ENCODE peak calls at places on chromosomes 12 and 14, in five cellular contexts. One of them, this sample, is unnamed.

GRCh38 chr12:59491877-59492276 is 104.0 kb upstream of the SLC16A7 start:
- DNase-seq in heart left ventricle: no peak
- DNase-seq in right lobe of liver: no peak
- DNase-seq in astrocyte of the spinal cord: no peak
- DNase-seq in transverse colon: no peak
- DNase-seq in this sample: no peak

GRCh38 chr12:62683724-62684501 is 217.3 kb downstream of the MON2 start:
- DNase-seq in right lobe of liver: no peak
- DNase-seq in transverse colon: peak; percentile 17
- DNase-seq in astrocyte of the spinal cord: peak; percentile 63
- DNase-seq in heart left ventricle: peak; percentile 65
- DNase-seq in this sample: no peak

GRCh38 chr12:80551897-80552296 is 107.9 kb downstream of the PTPRQ start:
- DNase-seq in right lobe of liver: no peak
- DNase-seq in transverse colon: no peak
- DNase-seq in heart left ventricle: no peak
- DNase-seq in astrocyte of the spinal cord: peak; percentile 98
- DNase-seq in this sample: peak; percentile 91

GRCh38 chr12:110316861-110317260 is 35.8 kb downstream of the ATP2A2 start:
- DNase-seq in transverse colon: no peak
- DNase-seq in heart left ventricle: no peak
- DNase-seq in right lobe of liver: no peak
- DNase-seq in astrocyte of the spinal cord: peak; percentile 77
- DNase-seq in this sample: peak; percentile 38

GRCh38 chr14:44791730-44792129 is 170.0 kb downstream of the KLHL28 start:
- DNase-seq in astrocyte of the spinal cord: no peak
- DNase-seq in heart left ventricle: no peak
- DNase-seq in right lobe of liver: no peak
- DNase-seq in transverse colon: no peak
- DNase-seq in this sample: no peak

GRCh38 chr12:124764451-124764850 is 99.2 kb downstream of the SCARB1 start:
- DNase-seq in transverse colon: peak; percentile 52
- DNase-seq in astrocyte of the spinal cord: peak; percentile 84
- DNase-seq in right lobe of liver: no peak
- DNase-seq in heart left ventricle: no peak
- DNase-seq in this sample: peak; percentile 62

GRCh38 chr12:105445261-105446015 is 114.9 kb downstream of the C12orf75 start:
- DNase-seq in astrocyte of the spinal cord: peak; percentile 41
- DNase-seq in transverse colon: no peak
- DNase-seq in heart left ventricle: no peak
- DNase-seq in right lobe of liver: no peak
- DNase-seq in this sample: no peak

GRCh38 chr14:61948376-61948775 is 186.2 kb downstream of the SNAPC1 start:
- DNase-seq in heart left ventricle: no peak
- DNase-seq in astrocyte of the spinal cord: no peak
- DNase-seq in right lobe of liver: no peak
- DNase-seq in transverse colon: no peak
- DNase-seq in this sample: no peak

GRCh38 chr14:37550511-37550910 is 44.5 kb downstream of the FOXA1 start:
- DNase-seq in astrocyte of the spinal cord: peak; percentile 80
- DNase-seq in heart left ventricle: no peak
- DNase-seq in right lobe of liver: no peak
- DNase-seq in transverse colon: no peak
- DNase-seq in this sample: no peak

GRCh38 chr14:85601246-85601645 is 71.3 kb downstream of the FLRT2 start:
- DNase-seq in astrocyte of the spinal cord: no peak
- DNase-seq in transverse colon: no peak
- DNase-seq in heart left ventricle: no peak
- DNase-seq in right lobe of liver: no peak
- DNase-seq in this sample: no peak

GRCh38 chr12:127214196-127214595 is 1052.8 kb upstream of the TMEM132C start:
- DNase-seq in transverse colon: no peak
- DNase-seq in right lobe of liver: no peak
- DNase-seq in astrocyte of the spinal cord: no peak
- DNase-seq in heart left ventricle: no peak
- DNase-seq in this sample: no peak

GRCh38 chr12:105272152-105272551 is 36.2 kb upstream of the APPL2 start:
- DNase-seq in astrocyte of the spinal cord: no peak
- DNase-seq in transverse colon: no peak
- DNase-seq in right lobe of liver: no peak
- DNase-seq in heart left ventricle: no peak
- DNase-seq in this sample: no peak

GRCh38 chr12:109464642-109465351 is 12.3 kb downstream of the KCTD10 start:
- DNase-seq in astrocyte of the spinal cord: no peak
- DNase-seq in right lobe of liver: no peak
- DNase-seq in heart left ventricle: no peak
- DNase-seq in transverse colon: no peak
- DNase-seq in this sample: peak; percentile 34

GRCh38 chr12:104974626-104975290 is 11.4 kb upstream of the NOPCHAP1 start:
- DNase-seq in right lobe of liver: no peak
- DNase-seq in transverse colon: peak; percentile 40
- DNase-seq in astrocyte of the spinal cord: no peak
- DNase-seq in heart left ventricle: no peak
- DNase-seq in this sample: peak; percentile 71

GRCh38 chr12:128791395-128792322 is 32.1 kb downstream of the SLC15A4 start:
- DNase-seq in transverse colon: peak; percentile 23
- DNase-seq in astrocyte of the spinal cord: no peak
- DNase-seq in heart left ventricle: no peak
- DNase-seq in right lobe of liver: no peak
- DNase-seq in this sample: no peak

GRCh38 chr12:113800201-113800600 is 165.9 kb downstream of the RBM19 start:
- DNase-seq in transverse colon: no peak
- DNase-seq in right lobe of liver: no peak
- DNase-seq in astrocyte of the spinal cord: no peak
- DNase-seq in heart left ventricle: no peak
- DNase-seq in this sample: no peak

GRCh38 chr14:54854181-54854580 is 48.4 kb downstream of the GCH1 start:
- DNase-seq in transverse colon: no peak
- DNase-seq in astrocyte of the spinal cord: no peak
- DNase-seq in right lobe of liver: no peak
- DNase-seq in heart left ventricle: no peak
- DNase-seq in this sample: no peak

GRCh38 chr14:69708586-69709169 is 58.3 kb upstream of the SRSF5 start:
- DNase-seq in transverse colon: peak; percentile 29
- DNase-seq in right lobe of liver: no peak
- DNase-seq in astrocyte of the spinal cord: no peak
- DNase-seq in heart left ventricle: no peak
- DNase-seq in this sample: peak; percentile 19
- TF ChIP-seq CTCF in transverse colon: peak; percentile 40
- TF ChIP-seq CTCF in right lobe of liver: peak; percentile 21
- TF ChIP-seq CTCF in astrocyte of the spinal cord: peak; percentile 48
- TF ChIP-seq CTCF in heart left ventricle: peak; percentile 14
- TF ChIP-seq CTCF in this sample: no peak

GRCh38 chr12:95857151-95857550 is 1.6 kb upstream of the SNRPF start:
- DNase-seq in transverse colon: no peak
- DNase-seq in astrocyte of the spinal cord: no peak
- DNase-seq in right lobe of liver: no peak
- DNase-seq in heart left ventricle: no peak
- DNase-seq in this sample: no peak

GRCh38 chr12:95857799-95858198 is 953 bp upstream of the SNRPF start:
- DNase-seq in heart left ventricle: no peak
- DNase-seq in astrocyte of the spinal cord: no peak
- DNase-seq in transverse colon: no peak
- DNase-seq in right lobe of liver: no peak
- DNase-seq in this sample: no peak

GRCh38 chr12:95859344-95859816 is 628 bp downstream of the SNRPF start:
- DNase-seq in transverse colon: no peak
- DNase-seq in astrocyte of the spinal cord: peak; percentile 39
- DNase-seq in right lobe of liver: no peak
- DNase-seq in heart left ventricle: no peak
- DNase-seq in this sample: peak; percentile 41

GRCh38 chr12:95859947-95860850 is 1.4 kb downstream of the SNRPF start:
- DNase-seq in astrocyte of the spinal cord: no peak
- DNase-seq in transverse colon: no peak
- DNase-seq in right lobe of liver: no peak
- DNase-seq in heart left ventricle: no peak
- DNase-seq in this sample: no peak

DNA sequence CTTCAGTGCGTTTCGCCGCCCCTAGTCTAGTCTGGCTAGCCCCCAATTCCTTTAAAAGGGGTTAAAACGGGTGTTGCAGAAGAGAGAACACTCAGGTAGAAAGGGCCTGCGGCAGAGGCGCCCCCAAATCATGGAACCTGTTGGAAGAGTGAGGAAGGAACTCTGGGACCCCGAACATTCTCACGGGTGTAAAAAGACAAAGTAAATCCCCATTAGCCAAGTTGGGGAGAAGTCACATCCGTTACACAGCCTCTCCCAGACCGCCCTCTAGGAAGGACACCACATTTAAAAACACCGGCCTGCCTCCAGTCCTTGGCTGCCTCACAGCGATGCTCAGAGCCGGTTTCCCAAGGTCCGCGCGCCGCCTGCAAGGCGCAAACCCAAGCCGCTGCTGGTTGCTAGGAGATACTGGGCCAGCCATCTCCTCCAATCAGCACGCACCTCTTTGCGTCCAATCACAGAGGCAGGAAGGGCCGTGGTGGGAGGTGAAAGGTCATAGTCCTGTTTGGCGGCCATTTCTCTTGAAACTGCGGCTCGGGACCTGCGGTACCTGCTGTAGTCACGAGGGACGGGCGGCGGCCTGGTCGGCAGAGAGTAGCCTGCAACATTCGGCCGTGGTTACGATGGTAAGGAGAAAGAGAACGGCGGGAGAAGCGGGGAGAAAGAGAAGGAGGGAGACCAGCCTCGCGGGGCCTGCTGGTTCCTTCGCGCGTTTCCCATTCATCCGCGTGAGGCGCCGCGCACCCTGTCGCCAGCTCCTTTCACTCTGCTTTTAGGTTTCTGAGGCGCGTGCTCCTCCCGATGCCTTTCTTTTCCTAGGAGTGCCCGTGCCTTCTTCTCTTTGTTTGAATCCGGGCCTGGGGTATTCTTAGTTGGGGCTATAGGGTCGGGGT is at the start of gene SNRPF:
- DNase-seq in astrocyte of the spinal cord: peak; percentile 97
- DNase-seq in transverse colon: peak; percentile 97
- DNase-seq in heart left ventricle: peak; percentile 95
- DNase-seq in right lobe of liver: peak; percentile 91
- DNase-seq in this sample: peak; percentile 98
- TF ChIP-seq CTCF in astrocyte of the spinal cord: no peak
- TF ChIP-seq CTCF in transverse colon: peak; percentile 38
- TF ChIP-seq CTCF in heart left ventricle: peak; percentile 17
- TF ChIP-seq CTCF in right lobe of liver: no peak
- TF ChIP-seq CTCF in this sample: no peak

DNA sequence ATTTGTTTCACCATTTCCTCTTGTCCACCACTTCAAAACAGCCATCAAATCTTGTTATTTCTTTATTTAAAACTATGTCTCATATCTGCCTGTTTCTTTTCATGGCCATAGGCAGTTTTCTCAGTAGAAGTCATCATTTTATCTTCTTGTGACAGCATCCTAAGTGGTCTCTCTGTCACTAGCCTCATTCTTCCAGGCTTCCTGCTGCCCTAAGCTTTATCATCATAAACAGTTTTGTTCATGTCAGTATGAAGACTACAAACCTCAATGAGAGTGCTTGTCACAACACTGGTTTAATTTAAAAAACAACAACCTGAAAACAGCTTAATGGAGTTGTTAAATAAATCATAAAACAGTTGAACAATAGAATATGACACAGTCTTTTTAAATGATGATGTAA is 387.8 kb upstream of the RPL10L start:
- DNase-seq in transverse colon: no peak
- DNase-seq in heart left ventricle: no peak
- DNase-seq in astrocyte of the spinal cord: no peak
- DNase-seq in right lobe of liver: no peak
- DNase-seq in this sample: no peak
- TF ChIP-seq CTCF in transverse colon: no peak
- TF ChIP-seq CTCF in heart left ventricle: no peak
- TF ChIP-seq CTCF in astrocyte of the spinal cord: no peak
- TF ChIP-seq CTCF in right lobe of liver: no peak
- TF ChIP-seq CTCF in this sample: no peak

GRCh38 chr12:6369916-6370575 is 5.3 kb downstream of the SCNN1A start:
- DNase-seq in right lobe of liver: peak; percentile 69
- DNase-seq in heart left ventricle: peak; percentile 15
- DNase-seq in astrocyte of the spinal cord: no peak
- DNase-seq in transverse colon: no peak
- DNase-seq in this sample: peak; percentile 76

GRCh38 chr12:6368906-6369525 is 6.3 kb downstream of the SCNN1A start:
- DNase-seq in right lobe of liver: no peak
- DNase-seq in astrocyte of the spinal cord: no peak
- DNase-seq in heart left ventricle: peak; percentile 7
- DNase-seq in transverse colon: no peak
- DNase-seq in this sample: no peak

GRCh38 chr12:6367969-6368892 is 7.1 kb downstream of the SCNN1A start:
- DNase-seq in astrocyte of the spinal cord: no peak
- DNase-seq in right lobe of liver: no peak
- DNase-seq in transverse colon: no peak
- DNase-seq in heart left ventricle: peak; percentile 24
- DNase-seq in this sample: peak; percentile 38

GRCh38 chr12:6370576-6370935 is 4.8 kb downstream of the SCNN1A start:
- DNase-seq in right lobe of liver: no peak
- DNase-seq in heart left ventricle: peak; percentile 3
- DNase-seq in astrocyte of the spinal cord: no peak
- DNase-seq in transverse colon: no peak
- DNase-seq in this sample: peak; percentile 42

GRCh38 chr12:6367065-6367968 is 8.0 kb downstream of the SCNN1A start:
- DNase-seq in transverse colon: no peak
- DNase-seq in right lobe of liver: no peak
- DNase-seq in astrocyte of the spinal cord: no peak
- DNase-seq in heart left ventricle: peak; percentile 25
- DNase-seq in this sample: no peak
- TF ChIP-seq CTCF in transverse colon: peak; percentile 46
- TF ChIP-seq CTCF in right lobe of liver: no peak
- TF ChIP-seq CTCF in astrocyte of the spinal cord: peak; percentile 18
- TF ChIP-seq CTCF in heart left ventricle: peak; percentile 40
- TF ChIP-seq CTCF in this sample: no peak

GRCh38 chr14:76050250-76050649 is 64.7 kb downstream of the IFT43 start:
- DNase-seq in heart left ventricle: no peak
- DNase-seq in transverse colon: no peak
- DNase-seq in astrocyte of the spinal cord: no peak
- DNase-seq in right lobe of liver: no peak
- DNase-seq in this sample: no peak

GRCh38 chr14:76053576-76054369 is 68.2 kb downstream of the IFT43 start:
- DNase-seq in heart left ventricle: no peak
- DNase-seq in right lobe of liver: no peak
- DNase-seq in transverse colon: no peak
- DNase-seq in astrocyte of the spinal cord: no peak
- DNase-seq in this sample: no peak

GRCh38 chr14:76051717-76052459 is 66.3 kb downstream of the IFT43 start:
- DNase-seq in transverse colon: no peak
- DNase-seq in right lobe of liver: no peak
- DNase-seq in heart left ventricle: no peak
- DNase-seq in astrocyte of the spinal cord: no peak
- DNase-seq in this sample: no peak

GRCh38 chr14:76055330-76055729 is 69.8 kb downstream of the IFT43 start:
- DNase-seq in heart left ventricle: no peak
- DNase-seq in right lobe of liver: no peak
- DNase-seq in transverse colon: no peak
- DNase-seq in astrocyte of the spinal cord: no peak
- DNase-seq in this sample: no peak

GRCh38 chr14:76050797-76051392 is 65.3 kb downstream of the IFT43 start:
- DNase-seq in transverse colon: peak; percentile 40
- DNase-seq in right lobe of liver: no peak
- DNase-seq in heart left ventricle: no peak
- DNase-seq in astrocyte of the spinal cord: peak; percentile 67
- DNase-seq in this sample: peak; percentile 65
- TF ChIP-seq CTCF in transverse colon: peak; percentile 75
- TF ChIP-seq CTCF in right lobe of liver: peak; percentile 72
- TF ChIP-seq CTCF in heart left ventricle: peak; percentile 77
- TF ChIP-seq CTCF in astrocyte of the spinal cord: peak; percentile 68
- TF ChIP-seq CTCF in this sample: peak; percentile 84